ENCODE peak calls at places on chromosomes 12 and 14, in eight cellular contexts. One of them, this sample, is unnamed.

GRCh38 chr12:128753438-128753837 is 70.3 kb downstream of the SLC15A4 start:
- DNase-seq in H4: no peak
- DNase-seq in fibroblast of pulmonary artery: no peak
- DNase-seq in EL: no peak
- DNase-seq in activated CD4-positive, alpha-beta T cell treated with anti-CD3 and anti-CD28 coated beads, Interleukin-2, amount 10 ng/mL, durations not matched to agents 7 days and 5 days: no peak
- DNase-seq in foreskin keratinocyte: no peak
- DNase-seq in mucosa of descending colon: no peak
- DNase-seq in Panc1: no peak
- DNase-seq in this sample: no peak

GRCh38 chr12:26286186-26286585 is 90.8 kb downstream of the SSPN start:
- DNase-seq in H4: no peak
- DNase-seq in fibroblast of pulmonary artery: no peak
- DNase-seq in EL: no peak
- DNase-seq in activated CD4-positive, alpha-beta T cell treated with anti-CD3 and anti-CD28 coated beads, Interleukin-2, amount 10 ng/mL, durations not matched to agents 7 days and 5 days: no peak
- DNase-seq in foreskin keratinocyte: no peak
- DNase-seq in mucosa of descending colon: no peak
- DNase-seq in Panc1: no peak
- DNase-seq in this sample: peak; percentile 41

GRCh38 chr12:123526542-123527080 is 6.9 kb downstream of the RILPL1 start:
- DNase-seq in H4: no peak
- DNase-seq in fibroblast of pulmonary artery: no peak
- DNase-seq in EL: no peak
- DNase-seq in activated CD4-positive, alpha-beta T cell treated with anti-CD3 and anti-CD28 coated beads, Interleukin-2, amount 10 ng/mL, durations not matched to agents 7 days and 5 days: no peak
- DNase-seq in foreskin keratinocyte: no peak
- DNase-seq in mucosa of descending colon: no peak
- DNase-seq in Panc1: no peak
- DNase-seq in this sample: no peak

GRCh38 chr14:98951031-98951430 is 321.0 kb downstream of the BCL11B start:
- DNase-seq in H4: no peak
- DNase-seq in fibroblast of pulmonary artery: no peak
- DNase-seq in EL: no peak
- DNase-seq in activated CD4-positive, alpha-beta T cell treated with anti-CD3 and anti-CD28 coated beads, Interleukin-2, amount 10 ng/mL, durations not matched to agents 7 days and 5 days: no peak
- DNase-seq in foreskin keratinocyte: no peak
- DNase-seq in mucosa of descending colon: no peak
- DNase-seq in Panc1: no peak
- DNase-seq in this sample: no peak

GRCh38 chr12:93127582-93128331 is 198.7 kb upstream of the EEA1 start:
- DNase-seq in H4: peak; percentile 69
- DNase-seq in fibroblast of pulmonary artery: peak; percentile 95
- DNase-seq in EL: peak; percentile 76
- DNase-seq in activated CD4-positive, alpha-beta T cell treated with anti-CD3 and anti-CD28 coated beads, Interleukin-2, amount 10 ng/mL, durations not matched to agents 7 days and 5 days: no peak
- DNase-seq in foreskin keratinocyte: peak; percentile 87
- DNase-seq in mucosa of descending colon: peak; percentile 36
- DNase-seq in Panc1: no peak
- DNase-seq in this sample: peak; percentile 65

GRCh38 chr12:132400011-132400641 is 70.7 kb upstream of the GALNT9 start:
- DNase-seq in H4: no peak
- DNase-seq in fibroblast of pulmonary artery: no peak
- DNase-seq in EL: no peak
- DNase-seq in activated CD4-positive, alpha-beta T cell treated with anti-CD3 and anti-CD28 coated beads, Interleukin-2, amount 10 ng/mL, durations not matched to agents 7 days and 5 days: no peak
- DNase-seq in foreskin keratinocyte: no peak
- DNase-seq in mucosa of descending colon: no peak
- DNase-seq in Panc1: no peak
- DNase-seq in this sample: no peak

GRCh38 chr12:46110220-46110700 is 119.9 kb upstream of the SCAF11 start:
- DNase-seq in H4: no peak
- DNase-seq in fibroblast of pulmonary artery: no peak
- DNase-seq in EL: no peak
- DNase-seq in activated CD4-positive, alpha-beta T cell treated with anti-CD3 and anti-CD28 coated beads, Interleukin-2, amount 10 ng/mL, durations not matched to agents 7 days and 5 days: no peak
- DNase-seq in foreskin keratinocyte: no peak
- DNase-seq in mucosa of descending colon: peak; percentile 63
- DNase-seq in Panc1: no peak
- DNase-seq in this sample: no peak

GRCh38 chr12:41624571-41624970 is 436.5 kb downstream of the PDZRN4 start:
- DNase-seq in H4: no peak
- DNase-seq in fibroblast of pulmonary artery: no peak
- DNase-seq in EL: no peak
- DNase-seq in activated CD4-positive, alpha-beta T cell treated with anti-CD3 and anti-CD28 coated beads, Interleukin-2, amount 10 ng/mL, durations not matched to agents 7 days and 5 days: no peak
- DNase-seq in foreskin keratinocyte: no peak
- DNase-seq in mucosa of descending colon: no peak
- DNase-seq in Panc1: no peak
- DNase-seq in this sample: no peak

GRCh38 chr12:12333407-12333831 is 16.6 kb downstream of the MANSC1 start:
- DNase-seq in H4: peak; percentile 54
- DNase-seq in fibroblast of pulmonary artery: peak; percentile 85
- DNase-seq in EL: no peak
- DNase-seq in activated CD4-positive, alpha-beta T cell treated with anti-CD3 and anti-CD28 coated beads, Interleukin-2, amount 10 ng/mL, durations not matched to agents 7 days and 5 days: no peak
- DNase-seq in foreskin keratinocyte: no peak
- DNase-seq in mucosa of descending colon: peak; percentile 71
- DNase-seq in Panc1: no peak
- DNase-seq in this sample: peak; percentile 65

GRCh38 chr12:32031109-32031508 is 71.9 kb downstream of the RESF1 start:
- DNase-seq in H4: no peak
- DNase-seq in fibroblast of pulmonary artery: no peak
- DNase-seq in EL: no peak
- DNase-seq in activated CD4-positive, alpha-beta T cell treated with anti-CD3 and anti-CD28 coated beads, Interleukin-2, amount 10 ng/mL, durations not matched to agents 7 days and 5 days: no peak
- DNase-seq in foreskin keratinocyte: no peak
- DNase-seq in mucosa of descending colon: no peak
- DNase-seq in Panc1: no peak
- DNase-seq in this sample: peak; percentile 13

GRCh38 chr12:48489012-48489411 is 6.7 kb downstream of the C12orf54 start:
- DNase-seq in H4: no peak
- DNase-seq in fibroblast of pulmonary artery: peak; percentile 1
- DNase-seq in EL: peak; percentile 13
- DNase-seq in activated CD4-positive, alpha-beta T cell treated with anti-CD3 and anti-CD28 coated beads, Interleukin-2, amount 10 ng/mL, durations not matched to agents 7 days and 5 days: no peak
- DNase-seq in foreskin keratinocyte: peak; percentile 98
- DNase-seq in mucosa of descending colon: no peak
- DNase-seq in Panc1: no peak
- DNase-seq in this sample: peak; percentile 1

GRCh38 chr12:116135209-116135930 is 142.1 kb downstream of the MED13L start:
- DNase-seq in H4: peak; percentile 28
- DNase-seq in fibroblast of pulmonary artery: peak; percentile 69
- DNase-seq in EL: peak; percentile 82
- DNase-seq in activated CD4-positive, alpha-beta T cell treated with anti-CD3 and anti-CD28 coated beads, Interleukin-2, amount 10 ng/mL, durations not matched to agents 7 days and 5 days: no peak
- DNase-seq in foreskin keratinocyte: peak; percentile 77
- DNase-seq in mucosa of descending colon: peak; percentile 27
- DNase-seq in Panc1: no peak
- DNase-seq in this sample: peak; percentile 66

GRCh38 chr14:104604461-104605449 is at the start of gene TMEM179:
- DNase-seq in H4: no peak
- DNase-seq in fibroblast of pulmonary artery: peak; percentile 10
- DNase-seq in EL: no peak
- DNase-seq in activated CD4-positive, alpha-beta T cell treated with anti-CD3 and anti-CD28 coated beads, Interleukin-2, amount 10 ng/mL, durations not matched to agents 7 days and 5 days: no peak
- DNase-seq in foreskin keratinocyte: no peak
- DNase-seq in mucosa of descending colon: peak; percentile 16
- DNase-seq in Panc1: no peak
- DNase-seq in this sample: peak; percentile 68

GRCh38 chr14:55373784-55374725 is 37.6 kb downstream of the ATG14 start:
- DNase-seq in H4: peak; percentile 24
- DNase-seq in fibroblast of pulmonary artery: peak; percentile 45
- DNase-seq in EL: peak; percentile 43
- DNase-seq in activated CD4-positive, alpha-beta T cell treated with anti-CD3 and anti-CD28 coated beads, Interleukin-2, amount 10 ng/mL, durations not matched to agents 7 days and 5 days: peak; percentile 29
- DNase-seq in foreskin keratinocyte: peak; percentile 69
- DNase-seq in mucosa of descending colon: no peak
- DNase-seq in Panc1: peak; percentile 36
- DNase-seq in this sample: peak; percentile 56

GRCh38 chr12:87092421-87092820 is 836.2 kb upstream of the MGAT4C start:
- DNase-seq in H4: no peak
- DNase-seq in fibroblast of pulmonary artery: no peak
- DNase-seq in EL: no peak
- DNase-seq in activated CD4-positive, alpha-beta T cell treated with anti-CD3 and anti-CD28 coated beads, Interleukin-2, amount 10 ng/mL, durations not matched to agents 7 days and 5 days: no peak
- DNase-seq in foreskin keratinocyte: no peak
- DNase-seq in mucosa of descending colon: no peak
- DNase-seq in Panc1: no peak
- DNase-seq in this sample: no peak

GRCh38 chr14:102922490-102923200 is at the start of gene AMN:
- DNase-seq in H4: no peak
- DNase-seq in fibroblast of pulmonary artery: peak; percentile 8
- DNase-seq in EL: no peak
- DNase-seq in activated CD4-positive, alpha-beta T cell treated with anti-CD3 and anti-CD28 coated beads, Interleukin-2, amount 10 ng/mL, durations not matched to agents 7 days and 5 days: no peak
- DNase-seq in foreskin keratinocyte: no peak
- DNase-seq in mucosa of descending colon: peak; percentile 90
- DNase-seq in Panc1: no peak
- DNase-seq in this sample: peak; percentile 37

GRCh38 chr12:116708826-116709756 is 28.8 kb downstream of the SPRING1 start:
- DNase-seq in H4: peak; percentile 60
- DNase-seq in fibroblast of pulmonary artery: peak; percentile 70
- DNase-seq in EL: peak; percentile 65
- DNase-seq in activated CD4-positive, alpha-beta T cell treated with anti-CD3 and anti-CD28 coated beads, Interleukin-2, amount 10 ng/mL, durations not matched to agents 7 days and 5 days: peak; percentile 57
- DNase-seq in foreskin keratinocyte: peak; percentile 32
- DNase-seq in mucosa of descending colon: peak; percentile 70
- DNase-seq in Panc1: peak; percentile 7
- DNase-seq in this sample: peak; percentile 78

GRCh38 chr12:68267892-68268396 is 14.5 kb upstream of the IL22 start:
- DNase-seq in H4: no peak
- DNase-seq in fibroblast of pulmonary artery: peak; percentile 88
- DNase-seq in EL: peak; percentile 89
- DNase-seq in activated CD4-positive, alpha-beta T cell treated with anti-CD3 and anti-CD28 coated beads, Interleukin-2, amount 10 ng/mL, durations not matched to agents 7 days and 5 days: no peak
- DNase-seq in foreskin keratinocyte: peak; percentile 64
- DNase-seq in mucosa of descending colon: no peak
- DNase-seq in Panc1: no peak
- DNase-seq in this sample: peak; percentile 13

GRCh38 chr14:74049886-74050495 is 30.8 kb downstream of the BBOF1 start:
- DNase-seq in H4: no peak
- DNase-seq in fibroblast of pulmonary artery: no peak
- DNase-seq in EL: no peak
- DNase-seq in activated CD4-positive, alpha-beta T cell treated with anti-CD3 and anti-CD28 coated beads, Interleukin-2, amount 10 ng/mL, durations not matched to agents 7 days and 5 days: no peak
- DNase-seq in foreskin keratinocyte: no peak
- DNase-seq in mucosa of descending colon: no peak
- DNase-seq in Panc1: no peak
- DNase-seq in this sample: no peak

GRCh38 chr12:115323223-115323905 is 639.4 kb upstream of the TBX3 start:
- DNase-seq in H4: no peak
- DNase-seq in fibroblast of pulmonary artery: peak; percentile 32
- DNase-seq in EL: peak; percentile 82
- DNase-seq in activated CD4-positive, alpha-beta T cell treated with anti-CD3 and anti-CD28 coated beads, Interleukin-2, amount 10 ng/mL, durations not matched to agents 7 days and 5 days: no peak
- DNase-seq in foreskin keratinocyte: peak; percentile 92
- DNase-seq in mucosa of descending colon: no peak
- DNase-seq in Panc1: no peak
- DNase-seq in this sample: no peak

GRCh38 chr12:108502922-108503321 is 12.2 kb upstream of the FICD start:
- DNase-seq in H4: no peak
- DNase-seq in fibroblast of pulmonary artery: no peak
- DNase-seq in EL: no peak
- DNase-seq in activated CD4-positive, alpha-beta T cell treated with anti-CD3 and anti-CD28 coated beads, Interleukin-2, amount 10 ng/mL, durations not matched to agents 7 days and 5 days: no peak
- DNase-seq in foreskin keratinocyte: no peak
- DNase-seq in mucosa of descending colon: no peak
- DNase-seq in Panc1: no peak
- DNase-seq in this sample: no peak

GRCh38 chr14:92890830-92891598 is 31.9 kb upstream of the CHGA start:
- DNase-seq in H4: no peak
- DNase-seq in fibroblast of pulmonary artery: no peak
- DNase-seq in EL: no peak
- DNase-seq in activated CD4-positive, alpha-beta T cell treated with anti-CD3 and anti-CD28 coated beads, Interleukin-2, amount 10 ng/mL, durations not matched to agents 7 days and 5 days: no peak
- DNase-seq in foreskin keratinocyte: no peak
- DNase-seq in mucosa of descending colon: no peak
- DNase-seq in Panc1: no peak
- DNase-seq in this sample: no peak

GRCh38 chr14:102485693-102486512 is 23.7 kb downstream of the ANKRD9 start:
- DNase-seq in H4: no peak
- DNase-seq in fibroblast of pulmonary artery: no peak
- DNase-seq in EL: no peak
- DNase-seq in activated CD4-positive, alpha-beta T cell treated with anti-CD3 and anti-CD28 coated beads, Interleukin-2, amount 10 ng/mL, durations not matched to agents 7 days and 5 days: no peak
- DNase-seq in foreskin keratinocyte: no peak
- DNase-seq in mucosa of descending colon: no peak
- DNase-seq in Panc1: no peak
- DNase-seq in this sample: no peak

GRCh38 chr14:69079747-69080146 is 73.2 kb downstream of the DCAF5 start:
- DNase-seq in H4: no peak
- DNase-seq in fibroblast of pulmonary artery: no peak
- DNase-seq in EL: no peak
- DNase-seq in activated CD4-positive, alpha-beta T cell treated with anti-CD3 and anti-CD28 coated beads, Interleukin-2, amount 10 ng/mL, durations not matched to agents 7 days and 5 days: no peak
- DNase-seq in foreskin keratinocyte: no peak
- DNase-seq in mucosa of descending colon: no peak
- DNase-seq in Panc1: no peak
- DNase-seq in this sample: no peak

GRCh38 chr12:75635606-75636444 is 124.4 kb upstream of the KRR1 start:
- DNase-seq in H4: peak; percentile 94
- DNase-seq in fibroblast of pulmonary artery: peak; percentile 77
- DNase-seq in EL: peak; percentile 85
- DNase-seq in activated CD4-positive, alpha-beta T cell treated with anti-CD3 and anti-CD28 coated beads, Interleukin-2, amount 10 ng/mL, durations not matched to agents 7 days and 5 days: peak; percentile 10
- DNase-seq in foreskin keratinocyte: peak; percentile 66
- DNase-seq in mucosa of descending colon: no peak
- DNase-seq in Panc1: no peak
- DNase-seq in this sample: peak; percentile 88

GRCh38 chr12:47828967-47829482 is 9.3 kb upstream of the HDAC7 start:
- DNase-seq in H4: peak; percentile 79
- DNase-seq in fibroblast of pulmonary artery: peak; percentile 73
- DNase-seq in EL: peak; percentile 90
- DNase-seq in activated CD4-positive, alpha-beta T cell treated with anti-CD3 and anti-CD28 coated beads, Interleukin-2, amount 10 ng/mL, durations not matched to agents 7 days and 5 days: no peak
- DNase-seq in foreskin keratinocyte: peak; percentile 75
- DNase-seq in mucosa of descending colon: peak; percentile 84
- DNase-seq in Panc1: no peak
- DNase-seq in this sample: peak; percentile 68

GRCh38 chr14:102688290-102688689 is 89.0 kb upstream of the TRAF3 start:
- DNase-seq in H4: no peak
- DNase-seq in fibroblast of pulmonary artery: no peak
- DNase-seq in EL: no peak
- DNase-seq in activated CD4-positive, alpha-beta T cell treated with anti-CD3 and anti-CD28 coated beads, Interleukin-2, amount 10 ng/mL, durations not matched to agents 7 days and 5 days: no peak
- DNase-seq in foreskin keratinocyte: no peak
- DNase-seq in mucosa of descending colon: no peak
- DNase-seq in Panc1: no peak
- DNase-seq in this sample: no peak

GRCh38 chr12:34402899-34403705 is 380.8 kb downstream of the ALG10 start:
- DNase-seq in H4: peak; percentile 0
- DNase-seq in fibroblast of pulmonary artery: no peak
- DNase-seq in EL: no peak
- DNase-seq in activated CD4-positive, alpha-beta T cell treated with anti-CD3 and anti-CD28 coated beads, Interleukin-2, amount 10 ng/mL, durations not matched to agents 7 days and 5 days: no peak
- DNase-seq in foreskin keratinocyte: no peak
- DNase-seq in mucosa of descending colon: no peak
- DNase-seq in Panc1: no peak
- DNase-seq in this sample: no peak

GRCh38 chr14:50733479-50733878 is 65.4 kb upstream of the SAV1 start:
- DNase-seq in H4: no peak
- DNase-seq in fibroblast of pulmonary artery: no peak
- DNase-seq in EL: no peak
- DNase-seq in activated CD4-positive, alpha-beta T cell treated with anti-CD3 and anti-CD28 coated beads, Interleukin-2, amount 10 ng/mL, durations not matched to agents 7 days and 5 days: no peak
- DNase-seq in foreskin keratinocyte: no peak
- DNase-seq in mucosa of descending colon: no peak
- DNase-seq in Panc1: no peak
- DNase-seq in this sample: no peak

GRCh38 chr14:101357559-101358319 is 203.6 kb upstream of the DIO3 start:
- DNase-seq in H4: no peak
- DNase-seq in fibroblast of pulmonary artery: no peak
- DNase-seq in EL: no peak
- DNase-seq in activated CD4-positive, alpha-beta T cell treated with anti-CD3 and anti-CD28 coated beads, Interleukin-2, amount 10 ng/mL, durations not matched to agents 7 days and 5 days: no peak
- DNase-seq in foreskin keratinocyte: no peak
- DNase-seq in mucosa of descending colon: no peak
- DNase-seq in Panc1: no peak
- DNase-seq in this sample: no peak

GRCh38 chr12:130873106-130873795 is 1.4 kb downstream of the RAN start:
- DNase-seq in H4: no peak
- DNase-seq in fibroblast of pulmonary artery: no peak
- DNase-seq in EL: no peak
- DNase-seq in activated CD4-positive, alpha-beta T cell treated with anti-CD3 and anti-CD28 coated beads, Interleukin-2, amount 10 ng/mL, durations not matched to agents 7 days and 5 days: no peak
- DNase-seq in foreskin keratinocyte: peak; percentile 25
- DNase-seq in mucosa of descending colon: no peak
- DNase-seq in Panc1: no peak
- DNase-seq in this sample: no peak

GRCh38 chr12:116160196-116160595 is 117.3 kb downstream of the MED13L start:
- DNase-seq in H4: peak; percentile 40
- DNase-seq in fibroblast of pulmonary artery: no peak
- DNase-seq in EL: peak; percentile 21
- DNase-seq in activated CD4-positive, alpha-beta T cell treated with anti-CD3 and anti-CD28 coated beads, Interleukin-2, amount 10 ng/mL, durations not matched to agents 7 days and 5 days: no peak
- DNase-seq in foreskin keratinocyte: peak; percentile 62
- DNase-seq in mucosa of descending colon: no peak
- DNase-seq in Panc1: peak; percentile 85
- DNase-seq in this sample: no peak